ENCODE peak calls at places on chromosome 6, in ten cellular contexts. A is H54; N is body of pancreas; M is anterior cingulate cortex; X is stimulated activated CD8-positive, alpha-beta memory T cell treated with anti-CD3 and anti-CD28 coated beads, Interleukin-2, amount 100 ng/mL, for 1 hour; B is uterus; I is fibroblast of mammary gland; T is NCI-H1105 treated with DMSO at 0.1 percent for 48 hours; Z is astrocyte; C is HFFc6. R is an unnamed sample.

GRCh38 chr6:101439790-101440189 is 46.3 kb downstream of the GRIK2 start:
- DNase-seq in A (no peak), N (no peak), M (no peak), X (no peak), B (no peak), I (peak), T (no peak), Z (peak), C (peak), R (peak)

GRCh38 chr6:161444464-161444863 is 170.6 kb upstream of the AGPAT4 start:
- DNase-seq in A (no peak), N (peak), M (peak), X (no peak), B (no peak), I (peak), T (no peak), Z (peak), C (no peak), R (peak)

GRCh38 chr6:35711731-35712130 is 23.0 kb upstream of the FKBP5 start:
- DNase-seq in A (no peak), N (no peak), M (no peak), X (no peak), B (no peak), I (no peak), T (no peak), Z (no peak), C (no peak), R (no peak)

GRCh38 chr6:158571826-158572652 is 12.1 kb downstream of the TMEM181 start:
- DNase-seq in A (no peak), N (peak), M (no peak), X (no peak), B (no peak), I (no peak), T (no peak), Z (no peak), C (no peak), R (no peak)

GRCh38 chr6:106773482-106773881 is 144.1 kb downstream of the QRSL1 start:
- DNase-seq in A (no peak), N (peak), M (no peak), X (no peak), B (no peak), I (no peak), T (no peak), Z (no peak), C (no peak), R (no peak)

GRCh38 chr6:136753624-136754023 is 38.7 kb downstream of the MAP3K5 start:
- DNase-seq in A (no peak), N (no peak), M (no peak), X (no peak), B (no peak), I (no peak), T (no peak), Z (no peak), C (no peak), R (no peak)

GRCh38 chr6:111011360-111012142 is 29.7 kb downstream of the RPF2 start:
- DNase-seq in A (peak), N (no peak), M (no peak), X (no peak), B (no peak), I (peak), T (peak), Z (peak), C (peak), R (peak)

GRCh38 chr6:27314046-27314445 is 2.0 kb upstream of the POM121L2 start:
- DNase-seq in A (no peak), N (no peak), M (no peak), X (no peak), B (no peak), I (no peak), T (no peak), Z (no peak), C (no peak), R (no peak)

GRCh38 chr6:84762941-84763396 is 1.4 kb downstream of the TBX18 start:
- DNase-seq in A (no peak), N (peak), M (no peak), X (no peak), B (no peak), I (no peak), T (no peak), Z (no peak), C (no peak), R (no peak)

GRCh38 chr6:20706293-20707165 is 172.3 kb downstream of the CDKAL1 start:
- DNase-seq in A (no peak), N (no peak), M (no peak), X (no peak), B (no peak), I (peak), T (peak), Z (peak), C (peak), R (peak)

GRCh38 chr6:167825759-167826229 is 917 bp upstream of the AFDN start:
- DNase-seq in A (no peak), N (peak), M (no peak), X (no peak), B (peak), I (no peak), T (peak), Z (no peak), C (no peak), R (no peak)

GRCh38 chr6:19042452-19042851 is 655.3 kb downstream of the RNF144B start:
- DNase-seq in A (no peak), N (no peak), M (no peak), X (no peak), B (no peak), I (no peak), T (no peak), Z (no peak), C (no peak), R (no peak)

GRCh38 chr6:159817951-159818739 is 18.1 kb downstream of the PNLDC1 start:
- DNase-seq in A (no peak), N (no peak), M (no peak), X (no peak), B (no peak), I (no peak), T (no peak), Z (no peak), C (no peak), R (no peak)

GRCh38 chr6:170438402-170438753 is 114.7 kb downstream of the PSMB1 start:
- DNase-seq in A (peak), N (peak), M (peak), X (no peak), B (peak), I (peak), T (peak), Z (peak), C (peak), R (peak)

GRCh38 chr6:36958775-36959554 is 4.4 kb downstream of the PI16 start:
- DNase-seq in A (no peak), N (no peak), M (no peak), X (no peak), B (no peak), I (no peak), T (no peak), Z (no peak), C (no peak), R (no peak)

GRCh38 chr6:62652692-62653328 is 366.8 kb upstream of the KHDRBS2 start:
- DNase-seq in A (no peak), N (no peak), M (no peak), X (no peak), B (no peak), I (peak), T (no peak), Z (peak), C (no peak), R (peak)

GRCh38 chr6:53464942-53465460 is 79.9 kb downstream of the GCLC start:
- DNase-seq in A (no peak), N (peak), M (no peak), X (no peak), B (peak), I (peak), T (no peak), Z (no peak), C (no peak), R (peak)

GRCh38 chr6:41690541-41691330 is 44.7 kb downstream of the TFEB start:
- DNase-seq in A (no peak), N (no peak), M (no peak), X (no peak), B (no peak), I (no peak), T (no peak), Z (no peak), C (no peak), R (no peak)